ENCODE peak calls at places on chromosomes 5 and 9, in five cellular contexts. One of them, this sample, is unnamed.

GRCh38 chr9:99809586-99810357 is 11.9 kb upstream of the NR4A3 start:
- DNase-seq in IMR-90: no peak
- DNase-seq in trophoblast cell: no peak
- DNase-seq in H1: no peak
- DNase-seq in mesenchymal stem cell: no peak
- DNase-seq in this sample: no peak

GRCh38 chr5:95401601-95402000 is 10.4 kb downstream of the FAM81B start:
- DNase-seq in IMR-90: no peak
- DNase-seq in trophoblast cell: no peak
- DNase-seq in H1: no peak
- DNase-seq in mesenchymal stem cell: no peak
- DNase-seq in this sample: no peak

GRCh38 chr9:97307091-97307490 is 368 bp upstream of the CCDC180 start:
- DNase-seq in IMR-90: peak
- DNase-seq in trophoblast cell: peak
- DNase-seq in H1: peak
- DNase-seq in mesenchymal stem cell: peak
- DNase-seq in this sample: peak

GRCh38 chr5:102762095-102762534 is 7.0 kb downstream of the PAM start:
- DNase-seq in IMR-90: peak
- DNase-seq in trophoblast cell: no peak
- DNase-seq in H1: no peak
- DNase-seq in mesenchymal stem cell: peak
- DNase-seq in this sample: no peak

GRCh38 chr9:135330685-135331590 is 148.6 kb upstream of the PPP1R26 start:
- DNase-seq in IMR-90: no peak
- DNase-seq in trophoblast cell: no peak
- DNase-seq in H1: peak
- DNase-seq in mesenchymal stem cell: no peak
- DNase-seq in this sample: no peak

GRCh38 chr5:140042551-140043507 is at the start of gene NRG2:
- DNase-seq in IMR-90: peak
- DNase-seq in trophoblast cell: no peak
- DNase-seq in H1: peak
- DNase-seq in mesenchymal stem cell: peak
- DNase-seq in this sample: peak

GRCh38 chr9:677461-678097 is 163.9 kb upstream of the DMRT1 start:
- DNase-seq in IMR-90: no peak
- DNase-seq in trophoblast cell: no peak
- DNase-seq in H1: no peak
- DNase-seq in mesenchymal stem cell: no peak
- DNase-seq in this sample: no peak

GRCh38 chr5:37015795-37016666 is 139.5 kb downstream of the NIPBL start:
- DNase-seq in IMR-90: peak
- DNase-seq in trophoblast cell: peak
- DNase-seq in H1: no peak
- DNase-seq in mesenchymal stem cell: no peak
- DNase-seq in this sample: no peak

GRCh38 chr5:57435701-57436134 is 46.9 kb downstream of the ACTBL2 start:
- DNase-seq in IMR-90: peak
- DNase-seq in trophoblast cell: peak
- DNase-seq in H1: no peak
- DNase-seq in mesenchymal stem cell: peak
- DNase-seq in this sample: no peak

GRCh38 chr5:15286659-15287058 is 213.3 kb upstream of the FBXL7 start:
- DNase-seq in IMR-90: no peak
- DNase-seq in trophoblast cell: no peak
- DNase-seq in H1: no peak
- DNase-seq in mesenchymal stem cell: no peak
- DNase-seq in this sample: no peak

GRCh38 chr5:113330533-113331200 is 104.1 kb downstream of the TSSK1B start:
- DNase-seq in IMR-90: peak
- DNase-seq in trophoblast cell: no peak
- DNase-seq in H1: no peak
- DNase-seq in mesenchymal stem cell: peak
- DNase-seq in this sample: no peak

GRCh38 chr9:92328225-92328624 is 2.5 kb downstream of the CENPP start:
- DNase-seq in IMR-90: peak
- DNase-seq in trophoblast cell: no peak
- DNase-seq in H1: no peak
- DNase-seq in mesenchymal stem cell: peak
- DNase-seq in this sample: no peak

GRCh38 chr5:135204151-135204600 is 170.1 kb upstream of the PITX1 start:
- DNase-seq in IMR-90: peak
- DNase-seq in trophoblast cell: no peak
- DNase-seq in H1: no peak
- DNase-seq in mesenchymal stem cell: peak
- DNase-seq in this sample: no peak

GRCh38 chr5:158461240-158461854 is 602.4 kb upstream of the CLINT1 start:
- DNase-seq in IMR-90: no peak
- DNase-seq in trophoblast cell: no peak
- DNase-seq in H1: no peak
- DNase-seq in mesenchymal stem cell: no peak
- DNase-seq in this sample: no peak

GRCh38 chr5:67234671-67235176 is 38.1 kb upstream of the CD180 start:
- DNase-seq in IMR-90: peak
- DNase-seq in trophoblast cell: no peak
- DNase-seq in H1: no peak
- DNase-seq in mesenchymal stem cell: peak
- DNase-seq in this sample: no peak

GRCh38 chr5:65986796-65987195 is 60.4 kb downstream of the ERBIN start:
- DNase-seq in IMR-90: no peak
- DNase-seq in trophoblast cell: no peak
- DNase-seq in H1: no peak
- DNase-seq in mesenchymal stem cell: no peak
- DNase-seq in this sample: no peak

GRCh38 chr5:157159209-157159751 is 6.8 kb downstream of the GARIN3 start:
- DNase-seq in IMR-90: no peak
- DNase-seq in trophoblast cell: peak
- DNase-seq in H1: no peak
- DNase-seq in mesenchymal stem cell: no peak
- DNase-seq in this sample: no peak

GRCh38 chr5:114362977-114363721 is 1.3 kb downstream of the KCNN2 start:
- DNase-seq in IMR-90: peak
- DNase-seq in trophoblast cell: no peak
- DNase-seq in H1: peak
- DNase-seq in mesenchymal stem cell: peak
- DNase-seq in this sample: peak

GRCh38 chr9:135348076-135348787 is 131.3 kb upstream of the PPP1R26 start:
- DNase-seq in IMR-90: no peak
- DNase-seq in trophoblast cell: no peak
- DNase-seq in H1: no peak
- DNase-seq in mesenchymal stem cell: no peak
- DNase-seq in this sample: no peak

GRCh38 chr5:15902050-15902449 is 277.5 kb downstream of the MARCHF11 start:
- DNase-seq in IMR-90: no peak
- DNase-seq in trophoblast cell: no peak
- DNase-seq in H1: no peak
- DNase-seq in mesenchymal stem cell: peak
- DNase-seq in this sample: no peak

GRCh38 chr9:106820866-106821265 is 42.1 kb upstream of the ZNF462 start:
- DNase-seq in IMR-90: no peak
- DNase-seq in trophoblast cell: no peak
- DNase-seq in H1: no peak
- DNase-seq in mesenchymal stem cell: no peak
- DNase-seq in this sample: no peak

GRCh38 chr9:36903541-36904435 is 130.3 kb downstream of the PAX5 start:
- DNase-seq in IMR-90: peak
- DNase-seq in trophoblast cell: no peak
- DNase-seq in H1: no peak
- DNase-seq in mesenchymal stem cell: peak
- DNase-seq in this sample: no peak

GRCh38 chr5:158727108-158727507 is 372.6 kb downstream of the EBF1 start:
- DNase-seq in IMR-90: no peak
- DNase-seq in trophoblast cell: peak
- DNase-seq in H1: no peak
- DNase-seq in mesenchymal stem cell: peak
- DNase-seq in this sample: no peak

GRCh38 chr9:129336601-129337286 is 158.7 kb upstream of the IER5L start:
- DNase-seq in IMR-90: peak
- DNase-seq in trophoblast cell: no peak
- DNase-seq in H1: peak
- DNase-seq in mesenchymal stem cell: peak
- DNase-seq in this sample: no peak

GRCh38 chr5:90390933-90391332 is 18.6 kb downstream of the CETN3 start:
- DNase-seq in IMR-90: no peak
- DNase-seq in trophoblast cell: peak
- DNase-seq in H1: no peak
- DNase-seq in mesenchymal stem cell: peak
- DNase-seq in this sample: no peak

GRCh38 chr5:135326296-135327240 is 72.5 kb downstream of the MACROH2A1 start:
- DNase-seq in IMR-90: no peak
- DNase-seq in trophoblast cell: no peak
- DNase-seq in H1: no peak
- DNase-seq in mesenchymal stem cell: no peak
- DNase-seq in this sample: no peak

GRCh38 chr9:27276182-27277030 is 20.5 kb downstream of the EQTN start:
- DNase-seq in IMR-90: peak
- DNase-seq in trophoblast cell: no peak
- DNase-seq in H1: no peak
- DNase-seq in mesenchymal stem cell: peak
- DNase-seq in this sample: peak

GRCh38 chr9:27273186-27273585 is 23.8 kb downstream of the EQTN start:
- DNase-seq in IMR-90: no peak
- DNase-seq in trophoblast cell: no peak
- DNase-seq in H1: no peak
- DNase-seq in mesenchymal stem cell: peak
- DNase-seq in this sample: no peak

GRCh38 chr9:27272103-27272502 is 24.8 kb downstream of the EQTN start:
- DNase-seq in IMR-90: no peak
- DNase-seq in trophoblast cell: no peak
- DNase-seq in H1: no peak
- DNase-seq in mesenchymal stem cell: no peak
- DNase-seq in this sample: no peak
- H3K14ac ChIP-seq in IMR-90: no peak
- H3K14ac ChIP-seq in trophoblast cell: no peak
- H3K14ac ChIP-seq in H1: no peak
- H3K14ac ChIP-seq in mesenchymal stem cell: no peak
- H3K14ac ChIP-seq in this sample: no peak

GRCh38 chr5:123549256-123549904 is 37.4 kb downstream of the CSNK1G3 start:
- DNase-seq in IMR-90: no peak
- DNase-seq in trophoblast cell: no peak
- DNase-seq in H1: no peak
- DNase-seq in mesenchymal stem cell: no peak
- DNase-seq in this sample: no peak
- H3K4me3 ChIP-seq in IMR-90: no peak
- H3K4me3 ChIP-seq in trophoblast cell: no peak
- H3K4me3 ChIP-seq in H1: no peak
- H3K4me3 ChIP-seq in mesenchymal stem cell: no peak
- H3K4me3 ChIP-seq in this sample: no peak

DNA sequence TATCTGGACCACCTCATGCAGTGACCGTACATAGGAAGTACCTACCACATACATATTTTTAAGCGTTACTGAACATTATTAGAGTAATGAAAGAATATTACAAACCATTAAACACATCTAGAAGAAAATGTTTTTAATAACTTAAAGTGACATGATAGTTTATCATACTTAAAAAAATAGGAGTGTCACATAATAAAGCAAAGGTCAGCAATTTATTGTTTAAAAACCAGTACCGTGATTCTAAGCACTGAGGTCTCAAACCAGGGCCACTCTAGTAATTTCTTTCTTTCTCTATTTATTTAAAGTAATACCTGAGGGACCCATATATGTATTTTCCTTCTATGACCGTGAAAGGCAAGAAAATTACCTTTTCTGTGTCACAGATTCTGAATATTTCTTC is 216.0 kb downstream of the MLLT3 start:
- DNase-seq in IMR-90: no peak
- DNase-seq in trophoblast cell: no peak
- DNase-seq in H1: no peak
- DNase-seq in mesenchymal stem cell: no peak
- DNase-seq in this sample: no peak
- H3K14ac ChIP-seq in IMR-90: no peak
- H3K14ac ChIP-seq in trophoblast cell: no peak
- H3K14ac ChIP-seq in H1: no peak
- H3K14ac ChIP-seq in mesenchymal stem cell: no peak
- H3K14ac ChIP-seq in this sample: no peak

GRCh38 chr5:81313686-81314085 is 12.3 kb downstream of the ZCCHC9 start:
- DNase-seq in IMR-90: peak
- DNase-seq in trophoblast cell: no peak
- DNase-seq in H1: no peak
- DNase-seq in mesenchymal stem cell: peak
- DNase-seq in this sample: no peak
- H3K4me3 ChIP-seq in IMR-90: no peak
- H3K4me3 ChIP-seq in trophoblast cell: no peak
- H3K4me3 ChIP-seq in H1: no peak
- H3K4me3 ChIP-seq in mesenchymal stem cell: no peak
- H3K4me3 ChIP-seq in this sample: no peak

GRCh38 chr9:5866685-5867084 is 24.0 kb upstream of the MLANA start:
- DNase-seq in IMR-90: no peak
- DNase-seq in trophoblast cell: no peak
- DNase-seq in H1: no peak
- DNase-seq in mesenchymal stem cell: no peak
- DNase-seq in this sample: no peak

GRCh38 chr9:5870020-5870339 is 20.7 kb upstream of the MLANA start:
- DNase-seq in IMR-90: no peak
- DNase-seq in trophoblast cell: no peak
- DNase-seq in H1: no peak
- DNase-seq in mesenchymal stem cell: no peak
- DNase-seq in this sample: no peak

GRCh38 chr9:5866276-5866675 is 24.4 kb upstream of the MLANA start:
- DNase-seq in IMR-90: no peak
- DNase-seq in trophoblast cell: no peak
- DNase-seq in H1: no peak
- DNase-seq in mesenchymal stem cell: no peak
- DNase-seq in this sample: no peak

GRCh38 chr9:5869315-5870019 is 21.2 kb upstream of the MLANA start:
- DNase-seq in IMR-90: no peak
- DNase-seq in trophoblast cell: no peak
- DNase-seq in H1: peak
- DNase-seq in mesenchymal stem cell: no peak
- DNase-seq in this sample: no peak

DNA sequence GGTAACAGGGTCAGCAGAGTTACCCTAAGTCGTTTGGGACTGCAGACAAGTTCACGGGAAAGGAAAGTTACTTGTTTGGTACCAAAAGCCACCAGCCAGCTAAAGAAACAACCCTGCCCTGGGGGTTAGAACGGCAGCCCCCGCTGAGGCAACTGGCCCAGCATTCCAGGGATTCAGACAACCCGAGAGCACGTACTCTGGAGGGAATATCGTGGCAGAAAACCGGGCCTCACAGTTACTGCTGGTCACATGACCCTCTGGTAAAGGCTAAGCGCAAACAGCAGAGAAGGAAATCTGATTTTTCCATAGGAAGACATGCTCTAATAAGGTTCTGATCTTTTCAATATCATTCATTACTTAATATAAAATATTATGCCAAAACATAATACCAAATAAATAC is 22.5 kb upstream of the MLANA start:
- DNase-seq in IMR-90: no peak
- DNase-seq in trophoblast cell: no peak
- DNase-seq in H1: no peak
- DNase-seq in mesenchymal stem cell: no peak
- DNase-seq in this sample: no peak
- H3K14ac ChIP-seq in IMR-90: no peak
- H3K14ac ChIP-seq in trophoblast cell: peak
- H3K14ac ChIP-seq in H1: no peak
- H3K14ac ChIP-seq in mesenchymal stem cell: no peak
- H3K14ac ChIP-seq in this sample: no peak

This sample was measured in neuronal stem cell.